ENCODE peak calls at places on chromosomes 1 and 21, in five cellular contexts. W, Q, N, R and S are unnamed samples.

GRCh38 chr1:173202430-173203145 is 4.5 kb downstream of the TNFSF4 start:
- DNase-seq in W (peak; percentile 23), Q (peak; percentile 60), N (peak; percentile 95), R (no peak), S (peak; percentile 34)

GRCh38 chr1:157646144-157646543 is 48.3 kb upstream of the FCRL4 start:
- DNase-seq in W (no peak), Q (no peak), N (no peak), R (no peak), S (no peak)

GRCh38 chr1:2098301-2098698 is 48.1 kb downstream of the PRKCZ start:
- DNase-seq in W (no peak), Q (no peak), N (no peak), R (no peak), S (no peak)

GRCh38 chr1:41493117-41493536 is 8.6 kb upstream of the EDN2 start:
- DNase-seq in W (no peak), Q (no peak), N (peak; percentile 95), R (no peak), S (no peak)

GRCh38 chr21:16522512-16522911 is 792.7 kb downstream of the USP25 start:
- DNase-seq in W (no peak), Q (no peak), N (peak; percentile 83), R (no peak), S (no peak)

GRCh38 chr21:41641821-41642368 is 125.0 kb downstream of the RIPK4 start:
- DNase-seq in W (no peak), Q (peak; percentile 80), N (peak; percentile 94), R (no peak), S (no peak)

GRCh38 chr1:167463856-167464565 is 54.3 kb downstream of the CD247 start:
- DNase-seq in W (no peak), Q (no peak), N (no peak), R (no peak), S (no peak)

GRCh38 chr1:22808846-22809501 is 98.3 kb downstream of the EPHB2 start:
- DNase-seq in W (no peak), Q (no peak), N (peak; percentile 87), R (no peak), S (no peak)

GRCh38 chr1:53069663-53070327 is 7.8 kb downstream of the PODN start:
- DNase-seq in W (no peak), Q (no peak), N (no peak), R (no peak), S (peak; percentile 33)

GRCh38 chr1:76124196-76124595 is 49.6 kb downstream of the ST6GALNAC3 start:
- DNase-seq in W (no peak), Q (peak; percentile 88), N (no peak), R (no peak), S (no peak)

GRCh38 chr1:26317612-26318337 is at the start of gene CD52:
- DNase-seq in W (no peak), Q (peak; percentile 89), N (no peak), R (no peak), S (peak; percentile 78)

GRCh38 chr21:36260802-36261201 is 59.2 kb upstream of the MORC3 start:
- DNase-seq in W (no peak), Q (no peak), N (no peak), R (no peak), S (no peak)
- H3K9ac ChIP-seq in W (no peak overlapping the region), Q (no peak overlapping the region), N (no peak overlapping the region), R (no peak overlapping the region), S (no peak overlapping the region)

DNA sequence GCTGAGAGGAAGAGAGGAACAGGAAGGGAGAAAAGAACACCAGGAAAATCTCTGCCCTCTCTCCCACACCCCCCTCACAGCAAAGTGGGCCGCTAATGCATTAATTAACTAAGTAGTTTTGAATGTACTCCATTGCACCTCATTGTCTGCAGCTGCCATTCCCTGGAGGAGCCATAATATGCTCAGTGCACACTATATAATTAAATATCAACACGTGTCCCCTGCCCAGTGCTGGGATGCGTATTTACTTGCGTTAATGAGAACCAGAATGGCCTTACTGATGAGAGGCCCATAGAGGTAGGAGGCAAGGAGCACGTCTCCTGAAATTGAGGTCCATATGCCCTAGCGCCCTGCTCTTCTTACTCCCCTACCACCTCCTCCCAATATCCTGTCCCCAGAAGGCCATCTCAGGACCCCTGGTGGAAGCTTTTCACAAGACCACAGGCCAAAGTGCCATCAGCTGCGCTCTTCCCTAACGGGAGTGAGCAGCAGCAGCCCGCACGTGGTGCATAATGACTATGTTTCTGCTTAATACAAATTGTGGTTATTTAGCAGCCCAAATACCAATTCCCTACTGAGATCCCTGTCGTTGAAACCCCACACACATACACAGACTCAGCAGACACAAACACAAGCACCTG is 76.8 kb downstream of the PLXNA2 start:
- DNase-seq in W (no peak), Q (peak; percentile 28), N (no peak), R (no peak), S (no peak)
- H2BK15ac ChIP-seq in W (no peak overlapping the region), Q (no peak overlapping the region), N (no peak overlapping the region), R (no peak overlapping the region), S (no peak overlapping the region)

GRCh38 chr1:32901823-32902534 is 790 bp upstream of the TMEM54 start:
- DNase-seq in W (no peak), Q (no peak), N (no peak), R (no peak), S (no peak)

GRCh38 chr1:32900956-32901822 is at the start of gene TMEM54:
- DNase-seq in W (no peak), Q (no peak), N (peak; percentile 15), R (no peak), S (no peak)

GRCh38 chr1:32899586-32900296 is 1.4 kb downstream of the TMEM54 start:
- DNase-seq in W (no peak), Q (no peak), N (no peak), R (no peak), S (no peak)

GRCh38 chr1:32898958-32899357 is 2.2 kb downstream of the TMEM54 start:
- DNase-seq in W (no peak), Q (no peak), N (no peak), R (no peak), S (no peak)

GRCh38 chr1:32900371-32900955 is 726 bp downstream of the TMEM54 start:
- DNase-seq in W (no peak), Q (no peak), N (peak; percentile 7), R (no peak), S (no peak)
- H3K9ac ChIP-seq in W (peak overlapping the region; percentile 74), Q (peak overlapping the region; percentile 48), N (no peak overlapping the region), R (no peak overlapping the region), S (no peak overlapping the region)

GRCh38 chr1:52056110-52056936 is at the start of gene BTF3L4:
- DNase-seq in W (peak; percentile 87), Q (peak; percentile 99), N (peak; percentile 89), R (peak; percentile 73), S (peak; percentile 98)
- H2BK15ac ChIP-seq in W (no peak within 1 kb of the TSS), Q (no peak within 1 kb of the TSS), N (peak within 1 kb of the TSS; percentile 78), R (peak within 1 kb of the TSS; percentile 74), S (no peak within 1 kb of the TSS)

GRCh38 chr1:12637693-12638092 is 6.2 kb upstream of the AADACL4 start:
- DNase-seq in W (no peak), Q (no peak), N (no peak), R (no peak), S (no peak)

GRCh38 chr1:12640237-12640957 is 3.5 kb upstream of the AADACL4 start:
- DNase-seq in W (no peak), Q (peak; percentile 58), N (no peak), R (no peak), S (no peak)

GRCh38 chr1:12634156-12634555 is 9.7 kb upstream of the AADACL4 start:
- DNase-seq in W (no peak), Q (no peak), N (no peak), R (no peak), S (no peak)

GRCh38 chr1:12634696-12635202 is 9.1 kb upstream of the AADACL4 start:
- DNase-seq in W (no peak), Q (no peak), N (no peak), R (no peak), S (peak; percentile 49)

DNA sequence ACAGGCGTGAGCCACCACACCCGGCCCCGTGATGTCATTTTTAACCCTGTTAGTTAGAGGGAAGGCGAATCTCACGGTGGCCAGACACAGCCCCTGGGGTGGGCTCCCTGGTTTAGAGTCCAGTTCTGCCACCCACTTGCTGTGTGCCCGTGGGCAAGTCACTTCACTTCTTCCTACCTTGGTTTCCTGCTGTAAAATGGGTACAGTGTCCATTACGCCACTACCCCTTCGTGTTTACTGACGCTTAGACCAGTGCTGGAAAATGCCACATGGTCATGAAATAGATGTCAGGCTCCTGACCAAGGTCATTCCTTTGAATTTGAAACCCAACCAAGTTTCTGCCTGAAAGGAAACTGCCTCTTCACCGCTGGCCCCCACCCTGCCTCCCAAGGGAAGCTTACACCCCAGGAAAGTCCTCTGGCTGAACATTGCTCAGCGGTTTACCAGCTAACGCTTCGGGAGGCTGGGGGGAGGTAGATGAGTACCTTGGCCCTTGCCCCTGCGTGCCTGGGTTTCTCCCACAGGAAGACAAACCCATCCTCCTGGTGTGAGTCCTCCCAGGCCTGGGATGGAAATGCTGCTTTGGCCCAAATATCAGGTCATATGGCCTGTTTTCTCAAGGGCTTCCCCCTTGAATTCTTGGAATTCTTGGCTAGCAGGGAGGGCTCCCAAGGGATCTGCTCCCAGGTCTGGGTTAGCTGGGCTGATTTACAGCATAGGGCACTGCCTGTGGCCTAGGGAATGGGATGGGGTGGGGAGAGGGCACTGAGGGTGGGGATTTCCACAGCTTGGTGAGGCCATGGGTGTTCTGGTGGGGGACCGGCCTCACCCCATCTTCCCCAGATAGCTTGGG is 7.6 kb upstream of the AADACL4 start:
- DNase-seq in W (no peak), Q (peak; percentile 83), N (peak; percentile 28), R (no peak), S (peak; percentile 63)
- H3K9ac ChIP-seq in W (no peak overlapping the region), Q (no peak overlapping the region), N (no peak overlapping the region), R (no peak overlapping the region), S (no peak overlapping the region)

DNA sequence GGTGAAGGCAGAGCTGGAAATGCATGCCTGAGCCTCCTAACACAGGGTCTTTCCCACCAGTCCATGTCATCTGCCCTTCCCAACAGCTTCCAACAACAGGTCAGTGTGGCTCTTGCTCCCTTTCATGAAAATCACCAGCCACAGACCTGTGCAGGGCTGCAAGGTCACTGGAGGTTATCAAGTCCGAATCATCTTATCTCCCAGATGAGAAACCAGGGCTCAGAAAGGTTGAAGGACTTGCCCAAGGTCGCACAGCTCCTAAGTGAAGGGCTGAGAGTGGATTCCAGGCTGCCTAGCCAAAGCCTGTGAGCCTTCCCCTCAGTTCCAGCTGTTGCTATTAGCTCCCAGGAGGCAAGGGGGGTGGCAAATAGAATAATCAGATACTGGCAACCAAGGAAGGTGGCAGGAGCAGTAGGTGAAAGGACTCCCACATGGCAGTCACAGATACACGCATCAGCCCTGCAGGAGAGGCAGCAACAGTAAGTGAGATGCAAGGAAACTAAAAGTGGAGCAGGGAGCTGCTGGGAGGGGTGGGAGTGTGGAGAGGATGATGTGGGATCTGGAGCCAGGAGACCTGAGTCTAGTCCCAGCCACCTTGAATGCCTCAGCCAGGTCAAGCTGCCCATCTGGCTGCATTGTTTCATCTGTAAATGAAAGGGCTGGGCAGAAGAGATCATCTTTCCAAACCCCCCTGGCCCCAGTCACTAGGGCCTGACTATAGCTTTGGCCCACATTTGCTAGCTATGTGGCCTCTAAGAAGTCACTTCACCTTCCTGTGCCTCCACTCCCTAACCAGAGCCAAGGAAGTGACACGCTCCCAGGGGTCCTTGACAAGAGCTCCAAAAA is 74.1 kb downstream of the SSBP3 start:
- DNase-seq in W (no peak), Q (no peak), N (no peak), R (no peak), S (no peak)
- H2BK15ac ChIP-seq in W (no peak overlapping the region), Q (no peak overlapping the region), N (peak overlapping the region; percentile 42), R (no peak overlapping the region), S (no peak overlapping the region)